ENCODE peak calls at places on chromosomes 11 and 22, in ten cellular contexts. Z is SW480; M is astrocyte; A is activated naive CD4-positive, alpha-beta T cell; Y is midbrain; P is NCI-H2029 treated with DMSO at 0.1 percent for 48 hours; O is endothelial cell; B is WERI-Rb-1; J is LoVo; G is AG04449. K is an unnamed sample.

GRCh38 chr11:11987503-11988022 is 20.9 kb downstream of the DKK3 start:
- DNase-seq in G (no peak), P (no peak), Y (no peak), M (peak; percentile 85), B (no peak), Z (no peak), O (no peak), A (no peak), J (no peak), K (no peak)

GRCh38 chr11:1771700-1772099 is 8.0 kb upstream of the CTSD start:
- DNase-seq in B (no peak), Y (no peak), J (no peak), Z (no peak), G (no peak), P (no peak), M (peak; percentile 38), O (no peak), A (no peak), K (peak; percentile 68)

GRCh38 chr11:121500275-121500674 is 47.5 kb upstream of the SORL1-AS1 start:
- DNase-seq in A (no peak), Z (no peak), O (no peak), J (no peak), M (no peak), Y (no peak), B (no peak), P (no peak), G (no peak), K (no peak)

GRCh38 chr11:75565221-75565814 is 3.3 kb downstream of the SERPINH1 start:
- DNase-seq in G (no peak), P (no peak), M (peak; percentile 60), Y (no peak), Z (peak; percentile 77), J (no peak), A (no peak), B (no peak), O (no peak), K (no peak)

GRCh38 chr11:8036002-8036802 is 44.8 kb upstream of the TUB start:
- DNase-seq in G (no peak), M (no peak), A (no peak), P (no peak), J (no peak), Z (no peak), Y (no peak), B (no peak), O (no peak), K (no peak)

GRCh38 chr11:128582496-128583366 is 4.6 kb downstream of the ETS1 start:
- DNase-seq in G (peak; percentile 89), B (no peak), M (peak; percentile 97), O (no peak), P (no peak), A (no peak), Z (peak; percentile 81), Y (no peak), J (no peak), K (no peak)

GRCh38 chr22:19656541-19657251 is 57.6 kb upstream of the SEPTIN5 start:
- DNase-seq in G (no peak), B (no peak), Y (no peak), O (no peak), P (no peak), J (no peak), M (no peak), Z (no peak), A (no peak), K (no peak)

GRCh38 chr22:29330753-29331152 is 15.3 kb upstream of the RASL10A start:
- DNase-seq in A (no peak), P (no peak), G (no peak), J (no peak), B (no peak), M (peak; percentile 69), Z (no peak), O (peak; percentile 50), Y (no peak), K (no peak)

GRCh38 chr11:19879309-19880087 is 166.9 kb downstream of the NAV2 start:
- DNase-seq in Z (no peak), O (no peak), B (no peak), A (no peak), G (no peak), P (no peak), J (no peak), M (no peak), Y (peak; percentile 24), K (peak; percentile 30)

GRCh38 chr22:20628081-20628939 is 120.9 kb downstream of the MED15 start:
- DNase-seq in O (no peak), G (no peak), J (no peak), M (no peak), A (no peak), P (no peak), Z (no peak), Y (no peak), B (no peak), K (no peak)

K was measured in putamen.